ENCODE peak calls at places on chromosome 21, in seven cellular contexts. X, S, B, O, W, C and H are unnamed samples. For H3K9me3, the result is how much of the 10 kb centered on the place peaks cover.

GRCh38 chr21:37532868-37533780 is 166.6 kb downstream of the DYRK1A start:
- DNase-seq in S (no peak), B (no peak), C (no peak), W (peak), X (no peak), O (peak), H (no peak)

GRCh38 chr21:23968008-23968407 is 1639.3 kb downstream of the MRPL39 start:
- DNase-seq in W (no peak), C (no peak), B (no peak), S (no peak), O (no peak), X (no peak), H (no peak)

GRCh38 chr21:14474995-14475394 is 71.1 kb downstream of the SAMSN1 start:
- DNase-seq in X (no peak), O (no peak), B (no peak), C (no peak), S (no peak), W (no peak), H (no peak)

GRCh38 chr21:33512481-33512880 is 21.0 kb upstream of the DNAJC28 start:
- DNase-seq in O (no peak), X (no peak), C (no peak), W (no peak), B (no peak), S (no peak), H (no peak)

GRCh38 chr21:40830836-40831235 is 16.1 kb downstream of the DSCAM start:
- DNase-seq in S (no peak), X (no peak), O (no peak), C (no peak), W (no peak), B (no peak), H (no peak)

GRCh38 chr21:29749223-29749622 is 190.6 kb downstream of the GRIK1 start:
- DNase-seq in B (no peak), W (no peak), C (no peak), X (no peak), O (no peak), S (no peak), H (no peak)

GRCh38 chr21:35226302-35226701 is 177.2 kb upstream of the RUNX1 start:
- DNase-seq in W (no peak), C (no peak), X (peak), O (peak), S (no peak), B (no peak), H (no peak)

GRCh38 chr21:38273745-38274544 is 17.2 kb downstream of the KCNJ15 start:
- DNase-seq in B (no peak), O (peak), W (peak), C (peak), X (no peak), S (no peak), H (no peak)

GRCh38 chr21:14869984-14870840 is 194.6 kb downstream of the NRIP1 start:
- DNase-seq in O (no peak), W (no peak), B (no peak), C (no peak), X (no peak), S (no peak), H (no peak)

GRCh38 chr21:33543505-33544129 is 779 bp downstream of the SON start:
- DNase-seq in B (peak), W (peak), X (peak), O (no peak), S (no peak), C (no peak), H (no peak)

GRCh38 chr21:17003763-17004373 is 509.0 kb upstream of the CXADR start:
- DNase-seq in S (no peak), W (no peak), B (no peak), O (peak), X (no peak), C (no peak), H (no peak)

GRCh38 chr21:37503848-37504467 is 137.4 kb downstream of the DYRK1A start:
- DNase-seq in S (no peak), W (no peak), X (no peak), C (peak), O (peak), B (no peak), H (no peak)

GRCh38 chr21:16071082-16071481 is 341.3 kb downstream of the USP25 start:
- DNase-seq in O (peak), W (no peak), C (no peak), X (peak), B (no peak), S (no peak), H (no peak)

GRCh38 chr21:46600305-46600704 is 4.6 kb downstream of the S100B start:
- DNase-seq in W (no peak), C (no peak), O (no peak), S (no peak), B (no peak), X (no peak), H (no peak)

GRCh38 chr21:34889537-34890257 is 159.4 kb downstream of the RUNX1 start:
- DNase-seq in O (peak), W (peak), S (no peak), B (peak), X (peak), C (no peak), H (peak)

GRCh38 chr21:35048706-35049617 is at the start of gene RUNX1:
- DNase-seq in X (peak), O (peak), S (no peak), W (no peak), B (peak), C (no peak), H (peak)

GRCh38 chr21:37653201-37653600 is 263.1 kb downstream of the KCNJ6 start:
- DNase-seq in S (no peak), W (no peak), B (no peak), C (no peak), O (no peak), X (no peak), H (no peak)

GRCh38 chr21:25639167-25639921 is at the start of gene JAM2:
- DNase-seq in C (no peak), S (no peak), O (peak), W (peak), B (peak), X (peak), H (peak)

GRCh38 chr21:32083175-32083574 is 195.7 kb downstream of the MIS18A start:
- DNase-seq in X (no peak), S (no peak), O (peak), C (no peak), W (no peak), B (no peak), H (no peak)

GRCh38 chr21:31335957-31336738 is 7.9 kb downstream of the TIAM1 start:
- DNase-seq in X (peak), O (peak), B (no peak), C (peak), W (no peak), S (no peak), H (peak)

GRCh38 chr21:15771311-15771710 is 41.5 kb downstream of the USP25 start:
- DNase-seq in X (no peak), W (no peak), B (no peak), S (no peak), C (no peak), O (no peak), H (no peak)

GRCh38 chr21:37266515-37267221 is 466 bp downstream of the VPS26C start:
- DNase-seq in W (no peak), X (peak), O (peak), S (no peak), C (no peak), B (no peak), H (no peak)

GRCh38 chr21:31339736-31340135 is 4.3 kb downstream of the TIAM1 start:
- DNase-seq in B (no peak), S (no peak), W (no peak), O (no peak), X (no peak), C (no peak), H (no peak)

GRCh38 chr21:36909423-36909822 is 57.0 kb downstream of the HLCS start:
- DNase-seq in B (no peak), O (peak), C (no peak), S (no peak), X (no peak), W (no peak), H (no peak)

GRCh38 chr21:36535618-36536241 is 55.8 kb upstream of the CLDN14 start:
- DNase-seq in X (no peak), W (no peak), B (no peak), S (no peak), C (no peak), O (no peak), H (no peak)

GRCh38 chr21:25561668-25562641 is 45.3 kb downstream of the MRPL39 start:
- DNase-seq in C (peak), B (peak), X (peak), W (peak), S (no peak), O (peak), H (peak)

GRCh38 chr21:41247561-41247968 is 69.0 kb upstream of the FAM3B start:
- DNase-seq in X (no peak), O (peak), W (no peak), C (peak), S (peak), B (peak), H (peak)

GRCh38 chr21:46634427-46634826 is 1.0 kb upstream of the PRMT2 start:
- DNase-seq in S (no peak), O (no peak), W (no peak), B (no peak), X (no peak), C (no peak), H (no peak)

GRCh38 chr21:38773108-38774061 is 32.3 kb upstream of the ETS2 start:
- DNase-seq in O (peak), B (no peak), C (peak), W (no peak), X (peak), S (peak), H (peak)

GRCh38 chr21:35641271-35642016 is 418.9 kb downstream of the SETD4 start:
- DNase-seq in X (no peak), O (peak), S (no peak), B (no peak), C (no peak), W (no peak), H (no peak)

GRCh38 chr21:35252831-35253230 is 203.7 kb upstream of the RUNX1 start:
- DNase-seq in X (no peak), W (no peak), O (peak), B (no peak), S (no peak), C (no peak), H (no peak)

GRCh38 chr21:20425856-20426255 is 572.4 kb upstream of the NCAM2 start:
- DNase-seq in B (no peak), S (no peak), C (no peak), X (no peak), O (no peak), W (no peak), H (no peak)
- TF ChIP-seq CTCF in B (no peak), S (no peak), C (no peak), X (no peak), O (no peak), W (no peak), H (no peak)

DNA sequence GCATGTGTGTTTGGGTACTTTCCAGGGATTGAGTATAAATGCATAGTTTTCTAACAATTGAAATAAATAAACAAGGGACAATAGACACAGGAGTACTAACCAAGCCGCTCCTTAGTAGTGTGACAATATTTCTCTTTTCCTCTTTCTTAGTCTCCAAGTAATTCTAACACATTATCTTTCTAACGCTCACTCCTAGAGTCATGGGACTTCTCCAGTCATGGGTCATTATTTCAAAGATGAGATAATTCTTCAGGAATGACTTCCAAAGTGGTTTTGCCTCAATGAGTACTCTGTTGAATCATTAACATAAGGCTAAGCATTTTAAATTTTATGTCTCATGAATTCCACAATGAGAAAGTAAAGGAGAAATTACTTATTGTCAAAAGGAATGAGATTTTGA is 605.8 kb upstream of the ADAMTS5 start:
- DNase-seq in S (no peak), O (peak), X (no peak), B (no peak), C (peak), W (no peak), H (no peak)
- H3K9me3 ChIP-seq in S (under half), O (under half), X (under half), B (under half), C (under half), W (under half), H (under half)

GRCh38 chr21:42386034-42386591 is 9.7 kb downstream of the TMPRSS3 start:
- DNase-seq in W (no peak), C (no peak), O (no peak), B (peak), S (no peak), X (no peak), H (no peak)
- H3K27ac ChIP-seq in W (no peak), C (no peak), O (no peak), B (peak), S (no peak), X (no peak), H (no peak)

GRCh38 chr21:45386728-45387371 is 18.1 kb upstream of the COL18A1 start:
- DNase-seq in W (no peak), C (peak), O (peak), B (no peak), X (peak), S (no peak), H (no peak)
- TF ChIP-seq CTCF in W (no peak), C (peak), O (peak), B (no peak), X (no peak), S (peak), H (peak)

DNA sequence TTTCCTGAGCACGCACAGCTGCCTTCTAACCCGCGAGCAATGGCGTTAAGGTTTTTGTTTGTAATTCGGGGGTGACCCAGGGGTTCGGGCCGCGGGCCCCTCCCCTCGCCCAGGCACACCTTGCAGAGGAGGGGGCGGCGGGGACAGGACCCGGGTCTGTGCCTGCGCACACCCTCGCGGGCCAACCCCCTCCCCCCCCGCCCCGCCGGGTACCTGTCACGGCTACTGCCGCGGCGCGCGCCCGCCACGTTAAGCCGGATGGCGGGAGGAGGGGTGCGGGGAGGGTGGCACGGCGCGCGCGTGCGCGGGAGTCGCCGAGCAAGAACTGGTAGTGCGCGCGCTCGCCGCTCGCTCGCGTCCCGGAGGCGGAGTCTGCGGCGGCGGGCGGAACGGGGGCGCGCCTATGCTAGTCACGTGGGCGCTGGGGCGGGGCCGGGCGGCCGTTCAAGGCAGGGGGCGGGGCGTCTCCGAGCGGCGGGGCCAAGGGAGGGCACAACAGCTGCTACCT is at the start of gene TPTE:
- DNase-seq in O (no peak), X (no peak), W (no peak), B (no peak), C (no peak), S (no peak), H (no peak)
- H3K9me3 ChIP-seq in O (under half), X (under half), W (under half), B (under half), C (under half), S (under half), H (under half)